ENCODE peak calls at places on chromosomes 4 and X, in four cellular contexts. Q, H, L and A are unnamed samples. For H3K9me3, the result is how much of the 10 kb centered on the place peaks cover.

GRCh38 chr4:2048831-2049230 is 10.3 kb upstream of the NAT8L start:
- DNase-seq in L (no peak), Q (peak), H (no peak), A (no peak)

GRCh38 chr4:181597766-181598165 is 645.4 kb upstream of the TENM3 start:
- DNase-seq in L (no peak), Q (no peak), H (no peak), A (peak)

GRCh38 chr4:76212851-76213414 is 691 bp downstream of the SCARB2 start:
- DNase-seq in L (peak), Q (no peak), H (peak), A (no peak)

GRCh38 chr4:138910201-138910913 is 105.2 kb upstream of the NOCT start:
- DNase-seq in H (peak), L (peak), Q (no peak), A (no peak)

GRCh38 chrX:45134303-45134702 is 66.4 kb downstream of the DIPK2B start:
- DNase-seq in Q (no peak), L (no peak), H (peak), A (no peak)

GRCh38 chr4:72919937-72920336 is 149.6 kb downstream of the COX18 start:
- DNase-seq in Q (no peak), L (peak), H (peak), A (no peak)

GRCh38 chr4:187504974-187505797 is 490.4 kb upstream of the ZFP42 start:
- DNase-seq in Q (peak), L (no peak), H (no peak), A (no peak)

GRCh38 chr4:182973421-182974340 is 56.5 kb upstream of the DCTD start:
- DNase-seq in Q (no peak), L (peak), H (peak), A (peak)

GRCh38 chr4:109009909-109010308 is 247.1 kb upstream of the ETNPPL start:
- DNase-seq in L (no peak), H (peak), Q (no peak), A (no peak)

GRCh38 chrX:100512471-100512870 is 72.3 kb upstream of the TNMD start:
- DNase-seq in H (peak), Q (no peak), L (peak), A (peak)

GRCh38 chr4:136650541-136651277 is 881.6 kb downstream of the PCDH18 start:
- DNase-seq in L (peak), Q (no peak), H (peak), A (no peak)

GRCh38 chr4:69910016-69910782 is 20.7 kb upstream of the CSN1S1 start:
- DNase-seq in L (no peak), Q (no peak), H (peak), A (no peak)

GRCh38 chr4:87977521-87978278 is 2.2 kb downstream of the SPP1 start:
- DNase-seq in Q (no peak), L (no peak), H (no peak), A (no peak)

GRCh38 chrX:109347618-109348017 is 134.3 kb downstream of the GUCY2F start:
- DNase-seq in Q (no peak), L (no peak), H (peak), A (peak)

GRCh38 chr4:87500107-87500462 is 29.1 kb downstream of the SPARCL1 start:
- DNase-seq in L (no peak), Q (no peak), H (no peak), A (no peak)

GRCh38 chrX:7318246-7318645 is 170.3 kb upstream of the PUDP start:
- DNase-seq in H (no peak), Q (no peak), L (no peak), A (no peak)

GRCh38 chrX:116239944-116240391 is 69.4 kb downstream of the AGTR2 start:
- DNase-seq in Q (no peak), H (peak), L (peak), A (no peak)

GRCh38 chrX:152958047-152958446 is 35.9 kb downstream of the PNMA5 start:
- DNase-seq in L (peak), H (peak), Q (no peak), A (no peak)

GRCh38 chr4:94523617-94524016 is 71.9 kb downstream of the PDLIM5 start:
- DNase-seq in L (peak), H (peak), Q (no peak), A (no peak)

GRCh38 chr4:8589831-8590545 is 2.6 kb upstream of the CPZ start:
- DNase-seq in Q (no peak), L (no peak), H (no peak), A (peak)

GRCh38 chr4:10082047-10082446 is 34.6 kb downstream of the WDR1 start:
- DNase-seq in H (no peak), L (no peak), Q (no peak), A (no peak)

GRCh38 chrX:26375346-26375745 is 159.4 kb downstream of the MAGEB5 start:
- DNase-seq in Q (no peak), H (no peak), L (no peak), A (no peak)

GRCh38 chr4:129429566-129430339 is 333.8 kb downstream of the C4orf33 start:
- DNase-seq in Q (no peak), L (peak), H (no peak), A (no peak)

GRCh38 chr4:151667666-151668065 is 93.1 kb downstream of the GATB start:
- DNase-seq in Q (no peak), L (no peak), H (no peak), A (no peak)

GRCh38 chr4:140952709-140953108 is 180.6 kb downstream of the RNF150 start:
- DNase-seq in H (peak), Q (no peak), L (peak), A (no peak)

GRCh38 chr4:72394264-72394663 is 174.8 kb downstream of the ADAMTS3 start:
- DNase-seq in H (peak), L (no peak), Q (no peak), A (no peak)

GRCh38 chrX:68686684-68687045 is 39.2 kb downstream of the STARD8 start:
- DNase-seq in Q (no peak), L (no peak), H (peak), A (no peak)

GRCh38 chr4:87985097-87985886 is 9.8 kb downstream of the SPP1 start:
- DNase-seq in L (peak), H (peak), Q (peak), A (no peak)

GRCh38 chrX:64394874-64395567 is at the start of gene MTMR8:
- DNase-seq in Q (peak), L (peak), H (peak), A (no peak)

DNA sequence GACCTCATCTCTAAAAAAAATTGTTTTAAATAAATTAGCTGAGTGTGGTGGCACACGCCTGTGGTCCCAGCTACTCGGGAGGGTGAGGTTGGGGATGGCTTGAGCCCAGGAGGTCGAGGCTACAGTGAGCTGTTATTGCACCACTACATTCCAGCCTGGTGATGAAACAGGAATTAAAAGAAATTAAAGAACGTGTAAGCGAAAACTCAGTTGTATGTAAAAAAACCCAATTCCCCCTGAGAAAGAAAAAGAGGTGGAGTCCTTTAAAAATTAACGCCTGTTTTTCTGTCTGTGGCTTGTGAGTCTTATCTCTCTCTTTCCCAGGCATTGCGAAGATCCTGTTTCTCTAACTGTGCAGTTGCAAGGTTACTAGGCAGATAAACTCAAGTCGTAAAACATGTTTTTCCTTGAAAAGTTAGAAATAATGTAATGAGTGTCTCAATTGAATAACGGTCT is 22.1 kb downstream of the EPGN start:
- DNase-seq in L (no peak), Q (no peak), H (peak), A (no peak)
- H3K9me3 ChIP-seq in L (under half), Q (under half), H (under half), A (under half)

DNA sequence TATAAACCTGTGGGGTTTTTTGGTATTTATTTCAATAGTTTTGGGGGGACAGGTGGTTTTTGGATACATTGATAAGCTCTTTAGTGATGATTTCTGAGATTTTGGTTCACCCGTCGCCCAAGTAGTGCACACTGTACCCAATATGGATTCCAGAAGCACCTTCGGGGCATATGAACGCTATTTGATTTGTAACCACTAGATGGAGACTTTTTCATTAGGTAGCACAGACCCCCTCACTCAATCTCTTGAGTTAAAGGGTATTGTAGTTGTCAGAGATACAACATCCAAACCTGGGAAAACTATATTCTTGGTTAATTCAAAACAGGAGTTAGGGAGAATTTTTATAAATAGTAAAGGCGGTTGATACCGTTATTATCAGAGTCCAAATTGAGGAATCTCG is 79.8 kb downstream of the SPANXN3 start:
- DNase-seq in H (peak), L (peak), Q (no peak), A (no peak)
- TF ChIP-seq CTCF in H (peak), L (peak), Q (no peak), A (no peak)

GRCh38 chr4:184536070-184536880 is 61.9 kb upstream of the IRF2 start:
- DNase-seq in Q (no peak), L (peak), H (no peak), A (peak)

GRCh38 chr4:184537269-184538022 is 63.1 kb upstream of the IRF2 start:
- DNase-seq in H (peak), L (peak), Q (peak), A (peak)

GRCh38 chr4:184536881-184537248 is 62.5 kb upstream of the IRF2 start:
- DNase-seq in L (peak), Q (no peak), H (no peak), A (peak)

GRCh38 chr4:184540307-184540706 is 66.0 kb upstream of the IRF2 start:
- DNase-seq in H (no peak), L (no peak), Q (no peak), A (no peak)

GRCh38 chr4:184538023-184538599 is 63.8 kb upstream of the IRF2 start:
- DNase-seq in Q (no peak), H (peak), L (peak), A (peak)
- H3K27ac ChIP-seq in Q (no peak), H (peak), L (peak), A (peak)

GRCh38 chr4:100224160-100224559 is 33.9 kb upstream of the DDIT4L start:
- DNase-seq in Q (no peak), H (no peak), L (no peak), A (no peak)

GRCh38 chr4:100224701-100225100 is 34.4 kb upstream of the DDIT4L start:
- DNase-seq in Q (no peak), H (no peak), L (no peak), A (no peak)
- H3K9me3 ChIP-seq in Q (under half), H (under half), L (under half), A (under half)